ENCODE peak calls at places on chromosomes 2 and 18, in five cellular contexts. R is CD8-positive, alpha-beta memory T cell; C is stomach; F is fibroblast of pulmonary artery; Y is cardiac muscle cell. A is an unnamed sample.

GRCh38 chr2:49351531-49351930 is 197.2 kb upstream of the FSHR start:
- DNase-seq in R (no peak), C (no peak), F (no peak), Y (no peak), A (no peak)

GRCh38 chr2:24721470-24721869 is 71.7 kb downstream of the PTRHD1 start:
- DNase-seq in R (no peak), C (peak), F (peak), Y (peak), A (peak)

GRCh38 chr2:106159867-106160785 is 34.0 kb downstream of the UXS1 start:
- DNase-seq in R (peak), C (no peak), F (no peak), Y (no peak), A (no peak)

GRCh38 chr2:126657636-126658315 is 1.8 kb downstream of the GYPC start:
- DNase-seq in R (peak), C (peak), F (peak), Y (peak), A (peak)

GRCh38 chr2:43980902-43981301 is 14.9 kb downstream of the LRPPRC start:
- DNase-seq in R (no peak), C (no peak), F (no peak), Y (no peak), A (no peak)

GRCh38 chr18:79900610-79901570 is 50.6 kb downstream of the SLC66A2 start:
- DNase-seq in R (no peak), C (no peak), F (no peak), Y (no peak), A (no peak)

GRCh38 chr18:31684279-31685096 is at the start of gene B4GALT6:
- DNase-seq in R (no peak), C (no peak), F (peak), Y (peak), A (no peak)

GRCh38 chr2:37829616-37830385 is 95.3 kb upstream of the RMDN2 start:
- DNase-seq in R (no peak), C (no peak), F (no peak), Y (no peak), A (no peak)

GRCh38 chr2:126719191-126720030 is 63.5 kb downstream of the GYPC start:
- DNase-seq in R (no peak), C (no peak), F (no peak), Y (no peak), A (no peak)

GRCh38 chr2:164992818-164993217 is 37.5 kb upstream of the SLC38A11 start:
- DNase-seq in R (peak), C (peak), F (peak), Y (peak), A (peak)

GRCh38 chr2:54903736-54904554 is 146.3 kb downstream of the RTN4 start:
- DNase-seq in R (peak), C (peak), F (peak), Y (peak), A (peak)
- H3K4me3 ChIP-seq in R (no peak), C (no peak), F (no peak), Y (no peak), A (no peak)

GRCh38 chr2:85584857-85585780 is 888 bp downstream of the VAMP5 start:
- DNase-seq in R (peak), C (peak), F (peak), Y (peak), A (peak)

GRCh38 chr2:85583667-85584353 is 421 bp upstream of the VAMP5 start:
- DNase-seq in R (peak), C (no peak), F (no peak), Y (no peak), A (no peak)

GRCh38 chr2:85588218-85589044 is 4.2 kb downstream of the VAMP5 start:
- DNase-seq in R (no peak), C (no peak), F (no peak), Y (no peak), A (no peak)

GRCh38 chr2:85584354-85584856 is at the start of gene VAMP5:
- DNase-seq in R (peak), C (peak), F (no peak), Y (peak), A (no peak)

DNA sequence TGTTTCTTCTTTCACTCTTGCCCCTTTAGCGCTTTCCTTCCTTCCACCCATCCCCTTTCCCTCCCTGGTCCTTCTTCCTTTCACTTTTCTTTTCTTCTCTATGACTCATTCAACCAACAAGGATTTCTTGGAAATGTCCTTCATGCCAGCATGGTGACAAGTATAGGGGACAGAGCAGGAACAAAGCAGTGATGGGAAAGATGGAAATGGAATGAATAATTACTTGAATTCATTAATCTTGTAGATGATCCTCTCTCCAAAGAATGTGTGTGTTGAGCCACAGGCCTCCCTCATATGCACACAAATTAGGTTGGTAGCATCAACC is 1.5 kb downstream of the VAMP5 start:
- DNase-seq in R (no peak), C (no peak), F (peak), Y (peak), A (no peak)
- H3K4me3 ChIP-seq in R (no peak), C (no peak), F (no peak), Y (no peak), A (no peak)

GRCh38 chr2:101717041-101717817 is 19.7 kb downstream of the MAP4K4 start:
- DNase-seq in R (peak), C (no peak), F (no peak), Y (no peak), A (no peak)
- H3K4me3 ChIP-seq in R (peak), C (no peak), F (no peak), Y (no peak), A (no peak)

GRCh38 chr2:137937778-137938177 is 26.5 kb upstream of the HNMT start:
- DNase-seq in R (no peak), C (no peak), F (no peak), Y (peak), A (no peak)
- H3K4me3 ChIP-seq in R (no peak), C (no peak), F (no peak), Y (no peak), A (no peak)

DNA sequence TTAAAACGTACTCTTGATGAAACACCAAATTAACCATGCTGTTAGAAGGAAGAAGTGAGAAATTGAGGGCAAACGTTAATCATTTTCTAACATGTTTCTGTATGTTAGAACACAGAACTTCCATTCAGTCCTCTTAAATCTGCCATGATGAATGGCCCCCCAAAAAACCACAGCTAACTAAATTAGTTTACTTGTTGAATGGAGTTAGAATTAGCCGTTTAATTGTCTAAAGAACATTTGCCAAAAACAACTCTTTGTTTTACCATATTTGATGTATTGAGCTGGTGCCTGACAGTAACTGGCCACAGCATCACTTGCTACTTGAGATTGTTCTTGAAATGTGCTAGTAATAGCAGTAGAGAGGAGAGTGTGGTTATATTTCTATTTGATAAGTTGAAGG is 12.7 kb downstream of the CCNYL1 start:
- DNase-seq in R (no peak), C (no peak), F (no peak), Y (no peak), A (no peak)
- H3K4me3 ChIP-seq in R (no peak), C (no peak), F (no peak), Y (no peak), A (no peak)

DNA sequence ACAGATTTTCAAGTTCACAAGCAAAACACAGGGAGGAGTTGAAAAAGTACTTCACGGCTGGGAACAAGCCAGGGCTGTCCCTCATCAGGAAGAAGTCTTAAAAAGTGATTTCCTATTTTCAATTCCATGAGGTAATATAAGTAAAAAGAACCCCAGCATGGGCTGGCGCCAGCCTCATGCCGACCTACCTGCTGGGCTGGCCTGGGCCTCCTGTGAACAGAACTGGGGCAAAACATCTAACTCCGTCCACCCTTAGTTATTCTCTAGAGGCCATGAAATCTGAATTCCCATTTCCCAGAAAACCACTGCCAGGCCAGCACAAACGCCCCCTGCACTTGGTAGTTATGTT is 68.9 kb downstream of the POLR1A start:
- DNase-seq in R (no peak), C (no peak), F (no peak), Y (no peak), A (no peak)
- H3K4me3 ChIP-seq in R (peak), C (no peak), F (no peak), Y (no peak), A (no peak)

DNA sequence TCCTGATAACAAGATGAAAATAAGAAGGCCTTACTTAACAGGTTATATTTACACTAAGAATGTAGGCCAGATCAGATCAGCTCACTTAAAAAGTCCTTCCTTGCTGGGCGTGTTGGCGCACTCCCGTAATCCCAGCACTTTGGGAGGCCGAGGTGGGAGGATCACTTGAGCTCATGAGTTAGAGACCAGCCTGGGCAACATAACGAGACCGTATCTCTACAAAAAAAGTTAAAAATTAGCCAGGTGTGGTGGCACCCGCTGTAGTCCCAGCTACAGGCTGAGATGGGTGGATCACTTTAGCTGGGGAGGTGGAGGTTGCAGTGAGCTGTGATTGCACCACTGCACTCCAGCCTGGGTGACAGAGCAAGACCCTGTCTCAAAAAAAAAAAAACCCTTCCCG is 53.2 kb upstream of the SOS1 start:
- DNase-seq in R (no peak), C (no peak), F (no peak), Y (no peak), A (no peak)
- H3K4me3 ChIP-seq in R (no peak), C (no peak), F (no peak), Y (no peak), A (no peak)

DNA sequence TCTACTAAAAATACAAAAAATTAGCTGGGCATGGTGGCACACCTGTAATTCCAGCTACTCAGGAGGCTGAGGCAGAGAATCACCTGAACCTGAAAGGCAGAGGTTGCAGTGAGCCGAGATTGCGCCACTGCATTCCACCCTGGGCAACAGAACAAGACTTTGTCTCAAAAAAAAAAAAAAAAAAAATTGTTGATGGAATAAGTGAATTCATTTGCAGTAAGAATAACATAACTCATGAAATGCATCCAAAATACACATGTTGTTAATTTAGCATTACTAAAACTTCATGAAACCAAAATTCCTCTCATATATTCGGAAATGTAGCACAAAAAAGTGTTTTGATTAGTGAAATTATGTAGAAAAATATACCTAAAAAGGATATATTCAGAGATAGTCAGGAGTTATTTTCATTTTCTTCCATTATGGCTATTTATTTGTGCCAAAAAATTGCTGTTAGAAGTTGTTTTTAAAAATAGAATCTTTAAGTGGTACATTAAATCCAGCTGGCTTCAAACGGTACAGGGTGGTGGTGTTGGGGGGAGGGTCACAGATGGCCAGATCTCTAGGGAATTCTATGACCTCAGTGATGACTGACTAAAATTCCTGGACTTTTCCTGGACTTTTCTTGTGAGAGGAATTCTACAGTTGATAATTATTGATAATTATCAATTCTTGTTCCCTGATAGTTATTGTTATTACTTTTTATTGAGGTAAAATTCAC is 78.2 kb upstream of the UGP2 start:
- DNase-seq in R (no peak), C (no peak), F (no peak), Y (peak), A (no peak)
- H3K4me3 ChIP-seq in R (no peak), C (no peak), F (no peak), Y (no peak), A (no peak)

DNA sequence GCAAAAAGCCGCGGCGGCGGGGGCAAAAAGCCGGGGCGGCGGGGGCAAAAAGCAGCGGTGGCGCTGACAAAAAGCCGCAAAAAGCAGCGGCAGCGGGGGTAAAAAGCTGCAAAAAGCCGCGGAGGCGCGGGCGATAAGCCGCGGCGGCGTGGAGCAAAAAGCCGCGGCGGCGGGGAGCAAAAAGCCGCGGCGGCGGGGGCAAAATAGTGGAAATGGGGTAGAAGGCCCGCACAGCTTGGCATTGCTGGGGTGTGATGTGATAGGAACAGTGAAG is 450.1 kb downstream of the ANKRD30B start:
- DNase-seq in R (no peak), C (no peak), F (no peak), Y (no peak), A (no peak)
- H3K4me3 ChIP-seq in R (no peak), C (peak), F (no peak), Y (no peak), A (peak)

A was measured in bronchial epithelial cell.